ENCODE peak calls at places on chromosomes 5 and 9, in eight cellular contexts. S is esophagus muscularis mucosa, E is cardiac muscle cell, I is spleen, R is body of pancreas, V is Caco-2, K is AG09309, M is DND-41. T is an unnamed sample.
A peak's percentile ranks its signal among the peaks of the same experiment; 100 is the strongest.

GRCh38 chr5:138663009-138663408 is 87.8 kb upstream of the HSPA9 start:
- DNase-seq in I (no peak), M (peak; percentile 65), V (no peak), R (no peak), S (no peak), K (no peak), E (no peak), T (no peak)

GRCh38 chr9:112820886-112821285 is 69.8 kb downstream of the SLC46A2 start:
- DNase-seq in E (no peak), S (peak; percentile 2), M (no peak), R (no peak), V (no peak), I (no peak), K (peak; percentile 42), T (no peak)

GRCh38 chr5:122126177-122126701 is 3.1 kb upstream of the ZNF474 start:
- DNase-seq in K (peak; percentile 67), I (no peak), M (no peak), V (no peak), R (no peak), E (no peak), S (no peak), T (no peak)

GRCh38 chr5:139711852-139712171 is 63.7 kb downstream of the CXXC5 start:
- DNase-seq in S (no peak), K (no peak), E (no peak), M (no peak), I (peak; percentile 81), V (no peak), R (no peak), T (peak; percentile 39)

GRCh38 chr5:170126061-170126460 is 20.4 kb downstream of the FOXI1 start:
- DNase-seq in K (no peak), R (no peak), I (no peak), S (no peak), M (no peak), E (no peak), V (no peak), T (no peak)

GRCh38 chr5:125004009-125004408 is 257.6 kb upstream of the ZNF608 start:
- DNase-seq in E (no peak), M (no peak), V (no peak), S (no peak), K (no peak), R (no peak), I (no peak), T (no peak)

GRCh38 chr9:89821081-89821480 is 216.3 kb downstream of the GADD45G start:
- DNase-seq in S (no peak), K (no peak), R (no peak), E (peak; percentile 30), I (peak; percentile 7), M (no peak), V (peak; percentile 9), T (no peak)

GRCh38 chr9:131436386-131436785 is 42.5 kb downstream of the PRRC2B start:
- DNase-seq in S (no peak), M (no peak), R (no peak), V (no peak), E (no peak), I (peak; percentile 51), K (no peak), T (no peak)

GRCh38 chr5:14110680-14111079 is 32.5 kb upstream of the TRIO start:
- DNase-seq in V (no peak), K (peak; percentile 94), E (no peak), S (no peak), R (no peak), I (no peak), M (no peak), T (no peak)

GRCh38 chr9:12775963-12776774 is 1.3 kb downstream of the LURAP1L start:
- DNase-seq in S (peak; percentile 95), R (peak; percentile 90), K (peak; percentile 55), I (peak; percentile 85), M (no peak), V (peak; percentile 62), E (peak; percentile 76), T (peak; percentile 60)
- TF ChIP-seq CTCF in S (peak; percentile 54), R (peak; percentile 13), K (peak; percentile 57), I (peak; percentile 32), M (no peak), V (peak; percentile 33), E (peak; percentile 61), T (no peak)

GRCh38 chr9:84317563-84317962 is 23.0 kb downstream of the SLC28A3 start:
- DNase-seq in R (no peak), M (no peak), V (no peak), S (no peak), E (no peak), K (no peak), I (no peak), T (no peak)
- TF ChIP-seq CTCF in R (no peak), M (peak; percentile 26), V (no peak), S (no peak), E (peak; percentile 11), K (no peak), I (no peak), T (no peak)

DNA sequence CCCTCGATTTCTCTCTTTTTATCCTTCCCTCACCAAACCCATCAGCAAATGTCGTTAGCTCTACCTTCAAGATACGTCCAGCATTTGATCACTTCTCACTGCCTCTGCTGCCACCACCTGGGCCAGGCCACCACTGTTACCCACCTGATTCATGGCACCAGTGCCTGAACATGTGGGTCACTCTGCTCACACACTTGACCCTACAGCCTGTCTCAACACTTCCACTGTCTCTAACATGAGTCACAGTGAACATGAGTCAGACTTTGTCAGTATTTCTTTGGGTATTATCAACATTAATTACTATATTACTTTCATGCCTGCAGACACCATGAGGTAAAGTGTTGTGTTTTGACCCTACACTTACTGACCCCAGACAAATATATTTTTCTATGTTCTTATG is 19.6 kb downstream of the SLC24A2 start:
- DNase-seq in R (no peak), S (no peak), E (no peak), I (no peak), M (no peak), V (no peak), K (no peak), T (no peak)
- TF ChIP-seq CTCF in R (no peak), S (no peak), E (no peak), I (no peak), M (no peak), V (no peak), K (no peak), T (no peak)

GRCh38 chr5:146565764-146566163 is 49.8 kb upstream of the GPR151 start:
- DNase-seq in K (peak; percentile 40), I (no peak), M (peak; percentile 59), E (peak; percentile 72), V (peak; percentile 73), R (peak; percentile 61), S (no peak), T (peak; percentile 54)
- TF ChIP-seq CTCF in K (peak; percentile 69), I (no peak), M (peak; percentile 68), E (peak; percentile 82), V (peak; percentile 74), R (no peak), S (peak; percentile 22), T (peak; percentile 38)

GRCh38 chr5:111399113-111399512 is 113.2 kb downstream of the STARD4 start:
- DNase-seq in K (no peak), S (no peak), E (no peak), V (no peak), I (no peak), R (no peak), M (no peak), T (no peak)

GRCh38 chr5:111398013-111398412 is 114.3 kb downstream of the STARD4 start:
- DNase-seq in E (no peak), I (no peak), S (no peak), R (no peak), M (no peak), V (no peak), K (no peak), T (no peak)

GRCh38 chr5:111404270-111404769 is 108.0 kb downstream of the STARD4 start:
- DNase-seq in V (no peak), K (no peak), E (peak; percentile 60), R (peak; percentile 10), I (no peak), S (no peak), M (no peak), T (no peak)

GRCh38 chr5:111407562-111407961 is 104.8 kb downstream of the STARD4 start:
- DNase-seq in S (no peak), I (no peak), K (no peak), M (no peak), V (no peak), R (no peak), E (no peak), T (no peak)

GRCh38 chr5:111401906-111402305 is 110.4 kb downstream of the STARD4 start:
- DNase-seq in M (no peak), S (no peak), E (no peak), R (no peak), I (no peak), K (no peak), V (no peak), T (no peak)
- TF ChIP-seq CTCF in M (no peak), S (no peak), E (peak; percentile 11), R (no peak), I (no peak), K (peak; percentile 40), V (peak; percentile 20), T (no peak)

DNA sequence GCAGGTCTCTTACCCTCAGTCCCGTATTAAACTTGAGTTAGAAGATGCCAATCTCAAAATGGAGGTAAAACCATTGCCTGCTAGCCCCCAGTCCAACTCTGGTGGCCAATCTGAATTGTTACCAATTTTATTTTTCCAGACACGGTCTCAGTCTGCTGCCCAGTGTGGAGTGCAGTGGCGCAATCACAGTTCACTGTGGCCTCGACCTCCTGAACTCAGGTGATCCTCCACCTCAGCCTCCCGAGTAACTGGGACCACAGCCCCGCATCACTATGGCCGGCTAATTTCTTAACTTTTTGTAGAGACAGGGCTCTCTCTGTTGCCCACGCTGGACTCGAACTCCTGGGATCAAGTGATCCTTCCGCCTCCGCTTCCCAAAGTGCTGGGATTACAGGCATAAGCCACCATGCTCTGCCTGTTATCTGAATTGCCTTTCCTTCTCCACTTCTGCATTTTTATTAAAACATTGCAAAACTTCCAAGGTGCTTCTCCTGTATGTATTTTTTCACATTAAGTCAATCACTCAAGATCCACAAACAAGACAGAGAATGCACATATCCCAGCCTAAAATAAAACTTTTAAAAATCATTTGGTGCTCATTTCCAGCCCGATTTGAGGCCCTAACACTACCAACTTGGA is 2.3 kb downstream of the FANCC start:
- DNase-seq in K (no peak), R (no peak), V (no peak), E (no peak), M (no peak), S (no peak), I (no peak), T (no peak)
- TF ChIP-seq CTCF in K (no peak), R (no peak), V (no peak), E (no peak), M (no peak), S (no peak), I (no peak), T (no peak)

GRCh38 chr5:178941361-178941760 is 363 bp downstream of the ZNF454 start:
- DNase-seq in R (peak; percentile 32), M (no peak), S (no peak), K (no peak), E (no peak), I (no peak), V (no peak), T (no peak)

GRCh38 chr5:178940569-178941360 is at the start of gene ZNF454:
- DNase-seq in V (no peak), S (peak; percentile 96), E (peak; percentile 75), K (peak; percentile 71), R (peak; percentile 97), M (no peak), I (peak; percentile 87), T (no peak)
- TF ChIP-seq CTCF in V (no peak), S (no peak), E (no peak), K (no peak), R (no peak), M (no peak), I (no peak), T (no peak)

GRCh38 chr9:96449844-96450612 is at the start of gene HABP4:
- DNase-seq in I (peak; percentile 96), S (peak; percentile 98), V (peak; percentile 97), R (peak; percentile 97), K (peak; percentile 69), E (peak; percentile 99), M (peak; percentile 91), T (peak; percentile 97)
- TF ChIP-seq CTCF in I (no peak), S (no peak), V (no peak), R (no peak), K (no peak), E (no peak), M (no peak), T (no peak)

T was measured in endothelial cell.